ENCODE peak calls at places on chromosomes 11 and 22, in seven cellular contexts. T is naive thymus-derived CD4-positive, alpha-beta T cell; I is sigmoid colon; C is breast epithelium; Q is tibial nerve; K is mesendoderm; H is spleen. J is an unnamed sample. For H3K4me1, the result is how much of the 10 kb centered on the place peaks cover.

GRCh38 chr11:12175694-12176241 is 65.4 kb downstream of the MICAL2 start:
- DNase-seq in H (no peak), C (no peak), Q (no peak), K (peak), I (no peak), T (no peak), J (no peak)

GRCh38 chr22:30028731-30029130 is 51.5 kb upstream of the HORMAD2 start:
- DNase-seq in T (no peak), Q (no peak), K (no peak), I (no peak), H (no peak), C (peak), J (no peak)

GRCh38 chr11:19913236-19913892 is 200.7 kb downstream of the NAV2 start:
- DNase-seq in C (no peak), Q (no peak), H (no peak), K (no peak), I (no peak), T (no peak), J (no peak)

GRCh38 chr22:45905924-45906865 is 70.8 kb downstream of the WNT7B start:
- DNase-seq in C (no peak), H (no peak), T (no peak), Q (no peak), I (no peak), K (no peak), J (peak)

GRCh38 chr11:60978546-60979380 is 7.3 kb downstream of the CD6 start:
- DNase-seq in C (no peak), H (no peak), K (no peak), Q (no peak), T (no peak), I (no peak), J (no peak)

GRCh38 chr11:113331988-113332387 is 17.6 kb downstream of the TTC12 start:
- DNase-seq in K (no peak), C (no peak), Q (no peak), I (no peak), H (no peak), T (no peak), J (no peak)

GRCh38 chr11:100980156-100980555 is 149.5 kb downstream of the PGR start:
- DNase-seq in C (no peak), K (peak), Q (no peak), H (no peak), I (no peak), T (no peak), J (no peak)

GRCh38 chr22:45242778-45243191 is 2.1 kb upstream of the KIAA0930 start:
- DNase-seq in K (peak), Q (no peak), T (no peak), C (peak), I (no peak), H (no peak), J (no peak)

GRCh38 chr11:4539603-4540219 is 5.3 kb upstream of the OR52M1 start:
- DNase-seq in H (peak), I (no peak), T (peak), Q (peak), K (peak), C (no peak), J (peak)

GRCh38 chr11:44627911-44628729 is 62.7 kb downstream of the CD82 start:
- DNase-seq in T (no peak), K (no peak), Q (peak), I (peak), H (peak), C (no peak), J (peak)

GRCh38 chr11:131422491-131422890 is 52.1 kb downstream of the NTM start:
- DNase-seq in T (no peak), Q (no peak), I (no peak), K (no peak), C (no peak), H (no peak), J (no peak)

GRCh38 chr11:12762696-12763324 is 88.6 kb downstream of the TEAD1 start:
- DNase-seq in Q (no peak), C (no peak), K (no peak), I (no peak), H (no peak), T (no peak), J (no peak)

GRCh38 chr11:2525166-2525861 is 80.5 kb downstream of the KCNQ1 start:
- DNase-seq in Q (no peak), I (peak), C (no peak), H (peak), K (no peak), T (peak), J (peak)

GRCh38 chr11:45341379-45341778 is 55.2 kb upstream of the SYT13 start:
- DNase-seq in Q (no peak), T (no peak), I (no peak), K (peak), H (no peak), C (no peak), J (no peak)

GRCh38 chr22:28021998-28022660 is 103.1 kb upstream of the PITPNB start:
- DNase-seq in H (peak), C (peak), Q (no peak), T (no peak), I (peak), K (no peak), J (peak)

GRCh38 chr11:124724854-124725718 is 14.7 kb upstream of the NRGN start:
- DNase-seq in Q (no peak), T (no peak), I (no peak), K (no peak), C (no peak), H (peak), J (no peak)

GRCh38 chr22:19717691-19718254 is 3.5 kb downstream of the SEPTIN5 start:
- DNase-seq in H (peak), C (peak), I (peak), T (peak), K (peak), Q (peak), J (peak)

GRCh38 chr11:58574851-58575250 is 805 bp downstream of the LPXN start:
- DNase-seq in C (no peak), Q (no peak), I (no peak), H (no peak), K (no peak), T (no peak), J (no peak)

GRCh38 chr11:66188580-66188979 is 79.9 kb upstream of the RAB1B start:
- DNase-seq in T (no peak), K (no peak), Q (no peak), H (no peak), I (no peak), C (no peak), J (no peak)

GRCh38 chr11:22832315-22833041 is 2.9 kb upstream of the SVIP start:
- DNase-seq in I (no peak), Q (no peak), H (no peak), K (no peak), T (no peak), C (no peak), J (no peak)

GRCh38 chr11:6191733-6192132 is 7.3 kb upstream of the OR52W1 start:
- DNase-seq in K (no peak), I (no peak), H (no peak), Q (no peak), T (no peak), C (no peak), J (no peak)

GRCh38 chr11:101797335-101797734 is 117.5 kb upstream of the CEP126 start:
- DNase-seq in T (no peak), I (no peak), H (no peak), K (no peak), Q (no peak), C (no peak), J (no peak)

GRCh38 chr11:62500066-62501035 is 46.3 kb downstream of the AHNAK start:
- DNase-seq in I (no peak), Q (no peak), T (no peak), C (peak), H (no peak), K (peak), J (no peak)

GRCh38 chr11:64802370-64803162 is 448 bp downstream of the MAP4K2 start:
- DNase-seq in Q (no peak), K (peak), T (no peak), I (peak), H (peak), C (no peak), J (no peak)

DNA sequence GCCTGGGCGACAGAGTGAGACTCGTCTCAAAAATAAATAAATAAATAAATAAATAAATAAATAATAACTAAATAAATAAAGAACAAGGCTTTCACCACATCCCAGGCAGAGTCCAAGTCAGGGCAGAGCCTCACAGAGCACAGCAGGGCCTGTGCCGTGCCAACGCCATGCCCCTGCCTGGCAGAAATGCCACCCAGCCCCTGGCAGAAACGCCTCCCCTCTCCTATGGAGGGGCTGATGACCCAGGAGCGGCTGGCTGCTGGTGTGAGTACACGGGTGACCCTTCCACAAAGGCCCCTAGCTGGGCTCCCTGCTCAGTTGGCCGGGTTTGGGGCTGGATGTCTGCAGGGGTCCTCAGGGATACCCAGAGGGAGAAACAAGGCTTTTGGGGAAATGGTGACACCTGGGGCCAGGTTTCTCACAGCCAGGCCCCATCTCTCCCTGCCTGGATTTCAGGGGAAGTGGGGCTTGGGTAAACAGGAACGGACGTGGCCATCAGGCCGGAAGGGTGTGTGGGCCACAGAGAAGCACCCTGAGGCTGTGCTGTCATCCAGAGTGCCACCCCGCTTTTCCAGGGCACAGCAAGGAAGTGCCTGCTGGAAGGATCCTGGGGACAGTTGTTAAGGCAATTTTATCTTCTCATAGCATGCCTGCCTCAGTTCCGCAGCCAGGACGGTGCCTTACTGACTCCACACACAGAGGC is 5.1 kb downstream of the BID start:
- DNase-seq in T (no peak), I (no peak), C (no peak), H (peak), K (no peak), Q (no peak), J (no peak)
- H3K4me1 ChIP-seq in T (under half), I (under half), C (under half), H (half or more), K (under half), Q (under half), J (under half)

GRCh38 chr11:1384206-1384965 is 5.3 kb upstream of the BRSK2 start:
- DNase-seq in H (peak), K (no peak), C (no peak), T (no peak), I (no peak), Q (no peak), J (no peak)

GRCh38 chr11:1387521-1387920 is 2.2 kb upstream of the BRSK2 start:
- DNase-seq in T (no peak), K (no peak), C (no peak), I (no peak), H (peak), Q (no peak), J (no peak)

GRCh38 chr11:1381793-1382425 is 7.8 kb upstream of the BRSK2 start:
- DNase-seq in H (peak), T (no peak), Q (no peak), I (no peak), K (no peak), C (no peak), J (no peak)

GRCh38 chr11:1382831-1383607 is 6.7 kb upstream of the BRSK2 start:
- DNase-seq in K (peak), T (peak), C (peak), Q (peak), I (peak), H (peak), J (peak)

DNA sequence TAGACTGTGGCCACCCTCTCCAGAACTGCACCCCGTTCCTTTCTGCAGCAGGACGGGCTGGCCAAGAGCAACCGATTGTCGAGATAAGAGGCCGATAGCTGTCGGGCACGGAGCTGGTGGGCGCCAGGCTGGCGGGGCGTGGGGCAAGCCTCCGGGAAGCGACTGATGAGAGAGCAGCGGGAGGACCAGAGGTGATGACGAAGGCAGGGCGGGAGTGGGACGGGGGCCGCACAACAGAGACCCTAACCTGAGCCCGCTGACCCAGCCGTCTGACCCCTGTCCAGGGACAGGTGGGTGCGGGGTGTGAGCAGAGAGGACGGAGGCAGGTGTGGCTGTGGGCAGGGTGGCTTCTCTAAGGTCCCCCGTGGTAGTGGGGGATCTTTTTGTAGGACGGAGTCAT is 7.3 kb upstream of the BRSK2 start:
- DNase-seq in C (no peak), I (no peak), K (no peak), H (peak), Q (no peak), T (no peak), J (no peak)
- H3K4me3 ChIP-seq in C (peak), I (no peak), K (no peak), H (no peak), Q (peak), T (no peak), J (no peak)

GRCh38 chr11:119791701-119792151 is 62.7 kb upstream of the NECTIN1 start:
- DNase-seq in I (peak), T (no peak), C (no peak), Q (no peak), K (peak), H (peak), J (no peak)
- H3K27ac ChIP-seq in I (no peak), T (no peak), C (no peak), Q (peak), K (no peak), H (no peak), J (no peak)

DNA sequence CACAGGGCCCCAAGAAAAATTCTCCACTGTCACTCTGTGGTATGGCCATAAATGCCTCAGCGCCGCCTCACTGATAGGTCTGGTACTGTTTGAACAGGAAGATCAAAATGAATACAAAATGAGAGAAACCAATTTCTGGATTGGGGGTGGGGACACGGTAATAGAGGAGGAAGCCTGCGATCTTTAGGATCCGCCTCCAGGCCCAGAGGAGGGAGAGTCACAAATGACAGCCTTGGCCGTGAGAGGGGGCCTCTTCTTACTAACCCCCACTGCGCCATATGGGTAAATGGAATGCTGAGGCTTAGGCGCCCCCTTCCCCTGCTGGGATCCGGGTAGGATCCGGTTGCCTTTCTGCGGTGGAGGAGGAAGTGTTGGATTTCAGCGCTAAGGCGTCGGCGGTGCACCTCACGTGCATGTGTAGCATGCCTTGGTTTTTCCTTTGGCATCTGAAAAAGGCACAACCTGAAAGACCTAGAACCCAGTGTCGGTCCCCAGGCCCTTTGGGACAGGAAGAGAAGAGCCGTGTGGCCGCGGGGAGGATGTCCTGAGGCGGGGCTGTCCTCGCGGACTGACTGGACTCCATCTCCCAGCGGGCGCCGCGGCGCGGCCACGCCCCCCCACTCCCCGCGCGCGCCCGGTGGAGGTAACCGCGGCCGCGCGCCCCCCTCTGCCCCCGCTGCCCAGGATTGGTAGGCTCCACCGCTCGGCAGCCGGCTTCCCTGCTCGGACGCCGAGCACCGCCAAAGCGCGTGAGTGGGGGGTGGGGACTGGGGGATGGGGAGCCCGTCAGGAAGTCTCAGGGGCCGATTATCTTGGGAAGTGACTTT is 718 bp upstream of the MADD start:
- DNase-seq in K (peak), Q (peak), I (peak), H (peak), T (peak), C (peak), J (peak)
- H3K4me1 ChIP-seq in K (under half), Q (half or more), I (under half), H (half or more), T (under half), C (under half), J (under half)